ENCODE peak calls at places on chromosomes 4 and X, in four cellular contexts. One of them, this sample, is unnamed.

GRCh38 chr4:77619408-77619807 is 13.8 kb downstream of the CXCL13 start:
- DNase-seq in K562: no peak
- DNase-seq in GM12891: no peak
- DNase-seq in GM12878: no peak
- DNase-seq in this sample: no peak

GRCh38 chr4:107838138-107838618 is 13.4 kb downstream of the SGMS2 start:
- DNase-seq in K562: no peak
- DNase-seq in GM12891: no peak
- DNase-seq in GM12878: no peak
- DNase-seq in this sample: peak

GRCh38 chr4:145843148-145843547 is 95.5 kb downstream of the ZNF827 start:
- DNase-seq in K562: no peak
- DNase-seq in GM12891: no peak
- DNase-seq in GM12878: no peak
- DNase-seq in this sample: no peak

GRCh38 chr4:181952478-181952877 is 290.7 kb upstream of the TENM3 start:
- DNase-seq in K562: no peak
- DNase-seq in GM12891: no peak
- DNase-seq in GM12878: no peak
- DNase-seq in this sample: no peak

GRCh38 chrX:43970528-43970927 is 2.7 kb downstream of the NDP start:
- DNase-seq in K562: no peak
- DNase-seq in GM12891: no peak
- DNase-seq in GM12878: no peak
- DNase-seq in this sample: no peak

GRCh38 chrX:320126-320783 is 1.7 kb upstream of the GTPBP6 start:
- DNase-seq in K562: no peak
- DNase-seq in GM12891: no peak
- DNase-seq in GM12878: no peak
- DNase-seq in this sample: peak

GRCh38 chr4:173834151-173834550 is 304.1 kb upstream of the HAND2 start:
- DNase-seq in K562: no peak
- DNase-seq in GM12891: no peak
- DNase-seq in GM12878: no peak
- DNase-seq in this sample: no peak

GRCh38 chr4:52573551-52573950 is 85.5 kb downstream of the USP46 start:
- DNase-seq in K562: no peak
- DNase-seq in GM12891: no peak
- DNase-seq in GM12878: no peak
- DNase-seq in this sample: no peak

GRCh38 chrX:23790147-23790497 is 7.1 kb downstream of the SAT1 start:
- DNase-seq in K562: no peak
- DNase-seq in GM12891: no peak
- DNase-seq in GM12878: no peak
- DNase-seq in this sample: no peak

GRCh38 chrX:13131511-13132137 is 87.2 kb upstream of the FAM9C start:
- DNase-seq in K562: no peak
- DNase-seq in GM12891: no peak
- DNase-seq in GM12878: no peak
- DNase-seq in this sample: peak

GRCh38 chrX:102959471-102959870 is 22.4 kb downstream of the RAB40AL start:
- DNase-seq in K562: no peak
- DNase-seq in GM12891: no peak
- DNase-seq in GM12878: no peak
- DNase-seq in this sample: no peak

GRCh38 chr4:99863-100262 is 24.4 kb upstream of the ZNF718 start:
- DNase-seq in K562: no peak
- DNase-seq in GM12891: no peak
- DNase-seq in GM12878: no peak
- DNase-seq in this sample: no peak

GRCh38 chr4:87038837-87039715 is 104.3 kb downstream of the AFF1 start:
- DNase-seq in K562: no peak
- DNase-seq in GM12891: no peak
- DNase-seq in GM12878: no peak
- DNase-seq in this sample: no peak

DNA sequence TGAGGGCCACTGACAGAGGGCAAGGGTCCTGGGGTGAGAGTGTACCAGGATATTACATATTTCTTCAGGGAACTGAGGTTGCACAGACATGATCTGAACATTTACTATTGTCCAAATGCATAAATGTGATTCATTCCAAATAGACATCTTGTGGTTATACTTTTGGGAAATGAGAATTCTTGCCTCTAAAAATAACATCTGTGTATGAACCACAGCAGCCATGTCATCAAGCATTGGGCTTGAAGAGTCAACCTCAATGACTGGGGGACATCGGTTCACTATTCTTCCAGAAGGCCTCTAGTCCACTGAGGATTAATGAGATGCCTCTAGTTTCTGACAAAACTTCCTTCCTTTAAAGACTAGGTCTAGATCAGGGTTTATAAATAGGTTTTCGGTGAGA is 193.1 kb upstream of the GPC4 start:
- DNase-seq in K562: no peak
- DNase-seq in GM12891: no peak
- DNase-seq in GM12878: no peak
- DNase-seq in this sample: no peak
- TF ChIP-seq SPI1 in K562: no peak
- TF ChIP-seq SPI1 in GM12891: no peak
- TF ChIP-seq SPI1 in GM12878: no peak
- TF ChIP-seq SPI1 in this sample: no peak

GRCh38 chr4:101355246-101355645 is 7.9 kb upstream of the PPP3CA start:
- DNase-seq in K562: no peak
- DNase-seq in GM12891: no peak
- DNase-seq in GM12878: no peak
- DNase-seq in this sample: no peak
- TF ChIP-seq SPI1 in K562: no peak
- TF ChIP-seq SPI1 in GM12891: peak
- TF ChIP-seq SPI1 in GM12878: peak
- TF ChIP-seq SPI1 in this sample: no peak

DNA sequence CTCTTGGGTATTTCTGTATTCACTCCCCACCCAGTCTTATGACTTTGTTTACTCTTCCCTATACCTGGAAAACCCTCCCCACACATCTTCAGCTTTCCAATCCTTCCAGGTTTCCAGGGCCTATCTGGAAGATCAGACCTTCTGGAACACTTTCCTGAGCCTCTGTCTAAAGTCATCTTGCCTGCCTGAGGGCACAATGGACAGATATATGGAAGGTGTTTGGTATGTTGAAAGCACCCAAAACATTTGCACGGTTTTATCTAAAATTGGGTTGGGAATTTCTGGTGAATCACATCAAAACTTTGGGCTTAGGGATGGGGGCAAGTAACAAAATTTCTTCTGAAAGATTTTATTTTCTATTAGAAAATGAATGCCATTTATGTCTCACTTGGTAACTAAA is 16.0 kb downstream of the CLDN2 start:
- DNase-seq in K562: no peak
- DNase-seq in GM12891: no peak
- DNase-seq in GM12878: no peak
- DNase-seq in this sample: no peak
- TF ChIP-seq SPI1 in K562: no peak
- TF ChIP-seq SPI1 in GM12891: no peak
- TF ChIP-seq SPI1 in GM12878: no peak
- TF ChIP-seq SPI1 in this sample: no peak

GRCh38 chr4:4633431-4633830 is 91.6 kb upstream of the STX18 start:
- DNase-seq in K562: no peak
- DNase-seq in GM12891: no peak
- DNase-seq in GM12878: no peak
- DNase-seq in this sample: no peak
- TF ChIP-seq SPI1 in K562: no peak
- TF ChIP-seq SPI1 in GM12891: no peak
- TF ChIP-seq SPI1 in GM12878: no peak
- TF ChIP-seq SPI1 in this sample: no peak

DNA sequence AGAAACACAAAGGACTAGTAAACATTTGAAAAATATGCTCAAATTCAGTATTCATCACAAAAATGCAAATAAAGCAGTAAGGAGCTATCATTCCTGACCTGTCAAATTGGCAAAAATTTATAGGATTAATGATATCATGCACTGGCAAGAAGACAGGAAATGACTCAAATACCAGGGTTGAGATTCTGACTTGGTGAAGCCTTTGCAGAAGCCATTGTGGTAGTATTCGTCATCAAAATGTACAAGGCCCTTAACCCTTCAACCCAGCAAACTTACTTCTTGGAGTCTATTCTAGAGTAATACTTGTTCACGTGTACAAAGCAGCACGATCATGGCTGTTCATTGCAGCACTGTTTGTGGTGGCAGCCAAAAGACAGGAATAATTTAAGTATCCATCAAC is 132.4 kb downstream of the ENOX2 start:
- DNase-seq in K562: no peak
- DNase-seq in GM12891: no peak
- DNase-seq in GM12878: no peak
- DNase-seq in this sample: no peak
- TF ChIP-seq SPI1 in K562: no peak
- TF ChIP-seq SPI1 in GM12891: no peak
- TF ChIP-seq SPI1 in GM12878: no peak
- TF ChIP-seq SPI1 in this sample: no peak